ENCODE peak calls at places on chromosomes 7 and 10, in six cellular contexts. H is fibroblast of lung, I is Peyer's patch, Z is lower lobe of right lung, P is progenitor cell of endocrine pancreas, S is kidney epithelial cell. U is an unnamed sample.

GRCh38 chr7:106181658-106182265 is 69.7 kb upstream of the SYPL1 start:
- DNase-seq in H (no peak), I (no peak), Z (no peak), P (no peak), S (no peak), U (no peak)

GRCh38 chr7:138864667-138865066 is 66.7 kb upstream of the ATP6V0A4 start:
- DNase-seq in I (no peak), S (peak; percentile 37), H (peak; percentile 86), Z (no peak), P (no peak), U (no peak)

GRCh38 chr10:77600640-77601039 is 37.0 kb downstream of the KCNMA1 start:
- DNase-seq in P (no peak), S (no peak), Z (no peak), I (no peak), H (no peak), U (no peak)

GRCh38 chr10:35409094-35409582 is 72.8 kb downstream of the CCNY start:
- DNase-seq in P (no peak), H (peak; percentile 92), Z (no peak), I (no peak), S (peak; percentile 83), U (no peak)

GRCh38 chr7:104040666-104041065 is 51.2 kb upstream of the RELN start:
- DNase-seq in Z (no peak), P (no peak), I (no peak), S (no peak), H (no peak), U (no peak)

GRCh38 chr10:124701038-124701365 is 43.2 kb downstream of the FAM53B start:
- DNase-seq in P (no peak), H (no peak), I (no peak), Z (no peak), S (no peak), U (no peak)

GRCh38 chr10:126749030-126749655 is 78.7 kb upstream of the C10orf90 start:
- DNase-seq in Z (peak; percentile 74), P (peak; percentile 68), S (peak; percentile 21), I (no peak), H (peak; percentile 74), U (peak; percentile 22)

GRCh38 chr7:128035712-128036111 is 4.5 kb upstream of the LRRC4 start:
- DNase-seq in H (no peak), P (no peak), Z (no peak), S (no peak), I (no peak), U (no peak)

GRCh38 chr7:44755698-44756627 is 7.3 kb downstream of the ZMIZ2 start:
- DNase-seq in H (no peak), Z (no peak), S (no peak), I (no peak), P (no peak), U (no peak)

GRCh38 chr7:6402741-6403140 is 45.0 kb downstream of the DAGLB start:
- DNase-seq in P (no peak), I (no peak), S (no peak), Z (no peak), H (no peak), U (no peak)

GRCh38 chr10:118818621-118819221 is 64.0 kb upstream of the CACUL1 start:
- DNase-seq in H (no peak), Z (no peak), S (no peak), P (no peak), I (no peak), U (no peak)

GRCh38 chr10:95314519-95314918 is 23.7 kb upstream of the PDLIM1 start:
- DNase-seq in P (no peak), I (no peak), H (no peak), Z (no peak), S (no peak), U (no peak)

GRCh38 chr7:117323585-117323876 is 673 bp upstream of the WNT2 start:
- DNase-seq in S (no peak), Z (no peak), P (no peak), I (no peak), H (no peak), U (no peak)

GRCh38 chr7:68699090-68699711 is 899.1 kb upstream of the AUTS2 start:
- DNase-seq in I (no peak), Z (no peak), S (peak; percentile 47), P (no peak), H (peak; percentile 56), U (no peak)

GRCh38 chr10:24561453-24561852 is 162.2 kb downstream of the ARHGAP21 start:
- DNase-seq in S (no peak), I (no peak), H (peak; percentile 11), Z (no peak), P (no peak), U (no peak)

GRCh38 chr7:154638286-154638685 is 364.6 kb downstream of the PAXIP1 start:
- DNase-seq in S (no peak), Z (no peak), I (no peak), P (no peak), H (no peak), U (no peak)

GRCh38 chr7:143323650-143324049 is 7.7 kb downstream of the CLCN1 start:
- DNase-seq in I (no peak), H (no peak), Z (no peak), P (no peak), S (no peak), U (no peak)

GRCh38 chr10:124745678-124746077 is 1.5 kb upstream of the FAM53B start:
- DNase-seq in H (peak; percentile 76), Z (no peak), S (no peak), P (no peak), I (no peak), U (no peak)

GRCh38 chr7:28298870-28299484 is 113.3 kb upstream of the CREB5 start:
- DNase-seq in P (no peak), H (peak; percentile 85), S (no peak), Z (no peak), I (no peak), U (no peak)

GRCh38 chr7:148959726-148960125 is 68.6 kb downstream of the PDIA4 start:
- DNase-seq in S (no peak), P (no peak), H (no peak), Z (no peak), I (no peak), U (no peak)

GRCh38 chr10:89954787-89955566 is 253.6 kb downstream of the KIF20B start:
- DNase-seq in Z (no peak), S (no peak), H (peak; percentile 37), P (no peak), I (no peak), U (no peak)

GRCh38 chr7:17745588-17745987 is 194.7 kb downstream of the SNX13 start:
- DNase-seq in Z (no peak), P (no peak), H (no peak), I (no peak), S (no peak), U (no peak)

GRCh38 chr10:74967850-74968620 is 141.6 kb downstream of the KAT6B start:
- DNase-seq in Z (no peak), S (no peak), H (peak; percentile 27), P (no peak), I (no peak), U (no peak)

GRCh38 chr10:12500406-12501303 is 151.3 kb downstream of the CAMK1D start:
- DNase-seq in I (peak; percentile 3), Z (no peak), P (no peak), H (no peak), S (no peak), U (no peak)

DNA sequence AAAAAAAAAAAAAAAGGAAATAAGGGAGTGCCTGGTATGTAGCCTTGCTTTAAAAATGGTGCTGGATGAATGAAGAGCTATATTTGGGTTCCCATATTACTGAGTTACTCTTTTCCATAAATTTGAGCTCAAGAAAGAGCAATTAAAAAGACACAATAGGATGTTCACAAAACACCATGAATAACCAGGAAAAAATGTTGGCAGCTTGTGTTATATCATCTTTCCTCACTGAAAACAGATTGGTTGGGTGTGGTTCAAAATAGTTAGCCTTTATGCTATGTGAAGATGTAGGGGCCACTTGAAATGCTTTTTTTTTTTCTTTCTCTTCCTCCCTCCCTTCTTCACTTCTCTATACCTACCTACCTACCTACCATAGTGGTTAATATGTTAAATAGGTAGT is 256.9 kb downstream of the STK31 start:
- DNase-seq in P (no peak), I (no peak), H (no peak), Z (no peak), S (no peak), U (no peak)
- TF ChIP-seq CTCF in P (no peak), I (no peak), H (no peak), Z (no peak), S (no peak), U (no peak)

DNA sequence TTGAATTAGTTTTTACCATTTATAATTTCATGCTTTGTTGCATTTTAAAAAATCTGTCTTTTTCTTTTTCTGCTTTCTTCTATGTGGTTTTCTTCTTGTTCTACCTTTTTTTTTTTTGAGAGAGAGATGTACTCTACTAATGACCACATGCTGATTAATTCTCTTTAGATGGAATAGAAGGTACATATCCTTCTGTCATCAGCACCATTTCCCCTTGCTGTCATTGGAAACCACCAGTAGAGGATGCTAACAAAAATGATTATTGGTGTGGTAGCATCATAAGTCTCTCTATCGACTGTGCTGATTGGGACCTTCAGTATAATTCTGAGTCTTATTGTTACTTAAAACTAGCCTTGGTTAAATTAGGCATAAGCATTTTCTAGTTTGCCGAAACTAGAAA is 3.6 kb downstream of the ZEB1 start:
- DNase-seq in S (no peak), I (no peak), H (peak; percentile 37), Z (no peak), P (no peak), U (no peak)
- TF ChIP-seq CTCF in S (peak; percentile 13), I (no peak), H (peak; percentile 57), Z (peak; percentile 27), P (no peak), U (no peak)

DNA sequence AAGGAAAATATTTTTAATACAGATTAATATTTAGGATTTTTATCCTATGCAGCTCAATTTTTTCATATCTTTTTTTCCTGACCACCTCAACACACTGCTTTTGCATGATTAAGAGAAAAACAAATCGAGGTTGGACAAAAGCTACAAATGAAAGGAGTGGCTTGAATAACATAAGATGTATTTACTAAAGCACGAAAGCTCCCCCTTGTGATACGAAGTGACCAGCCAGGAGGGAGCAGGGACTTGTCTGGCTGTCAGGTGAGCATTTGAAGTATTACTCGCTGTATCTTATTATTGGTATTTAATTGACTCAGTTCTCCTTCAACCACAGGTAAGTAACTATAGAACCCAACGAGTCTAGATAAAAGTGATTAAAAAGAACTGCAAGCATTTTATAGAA is 265.2 kb upstream of the PHF14 start:
- DNase-seq in Z (no peak), H (peak; percentile 4), P (no peak), I (no peak), S (no peak), U (no peak)
- TF ChIP-seq CTCF in Z (no peak), H (no peak), P (peak; percentile 55), I (no peak), S (peak; percentile 16), U (no peak)

DNA sequence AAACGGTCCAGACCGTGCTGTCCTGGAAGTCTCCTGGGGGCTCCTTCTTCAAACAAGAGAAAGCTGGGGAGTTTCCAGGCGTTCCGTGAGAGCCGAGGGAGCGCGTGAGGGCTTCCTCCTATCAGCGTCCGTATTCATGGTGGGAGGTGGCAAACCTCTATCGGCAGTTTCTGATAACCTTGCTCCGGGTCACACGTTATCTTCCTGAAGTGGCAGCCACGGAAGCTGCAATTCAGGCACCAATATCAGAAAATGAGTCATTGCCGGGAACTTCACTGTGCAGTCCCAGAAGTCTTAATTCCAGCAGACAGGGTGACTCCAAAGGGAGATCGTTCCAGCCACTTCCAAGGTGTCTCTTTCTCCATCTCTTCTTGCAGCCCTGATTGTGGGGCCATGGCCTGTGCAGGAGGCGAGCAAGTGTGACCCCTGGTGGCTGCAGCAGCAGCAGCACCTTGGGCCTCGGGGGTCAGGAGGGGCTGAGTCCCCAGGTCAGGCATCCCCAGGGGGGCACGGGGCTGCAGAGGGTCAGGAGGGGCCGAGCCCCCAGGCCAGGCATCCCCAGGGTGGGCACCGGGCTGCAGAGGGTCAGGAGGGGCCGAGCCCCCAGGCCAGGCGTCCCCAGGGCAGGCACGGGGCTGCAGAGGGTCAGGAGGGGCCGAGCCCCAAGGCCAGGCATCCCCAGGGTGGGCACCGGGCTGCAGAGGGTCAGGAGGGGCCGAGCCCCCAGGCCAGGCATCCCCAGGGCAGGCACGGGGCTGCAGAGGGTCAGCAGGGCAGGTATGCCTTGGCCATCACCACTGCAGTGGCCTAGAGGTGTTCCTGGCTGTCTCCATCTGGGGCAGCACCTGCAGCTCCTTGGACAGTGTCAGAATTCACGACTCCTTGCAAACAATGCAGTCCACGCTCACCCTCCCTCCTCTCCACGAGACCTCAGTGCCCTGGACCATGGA is 538.7 kb downstream of the DNAJB6 start:
- DNase-seq in Z (no peak), S (no peak), I (no peak), H (no peak), P (peak; percentile 42), U (no peak)
- TF ChIP-seq CTCF in Z (peak; percentile 59), S (no peak), I (peak; percentile 31), H (no peak), P (peak; percentile 80), U (no peak)